ENCODE peak calls at places on chromosomes 11 and 22, in eight cellular contexts. One of them, this sample, is unnamed.
A peak's percentile ranks its signal among the peaks of the same experiment; 100 is the strongest.

GRCh38 chr22:27378994-27379393 is 422.6 kb downstream of the MN1 start:
- DNase-seq in stomach: no peak
- DNase-seq in colonic mucosa: no peak
- DNase-seq in psoas muscle: no peak
- DNase-seq in transverse colon: no peak
- DNase-seq in left ventricle myocardium inferior: no peak
- DNase-seq in astrocyte: no peak
- DNase-seq in GM13977: no peak
- DNase-seq in this sample: no peak

GRCh38 chr11:126790550-126790981 is 210.0 kb downstream of the KIRREL3 start:
- DNase-seq in stomach: no peak
- DNase-seq in colonic mucosa: no peak
- DNase-seq in psoas muscle: no peak
- DNase-seq in transverse colon: no peak
- DNase-seq in left ventricle myocardium inferior: no peak
- DNase-seq in astrocyte: peak; percentile 98
- DNase-seq in GM13977: no peak
- DNase-seq in this sample: no peak

GRCh38 chr11:34757026-34757451 is 136.1 kb downstream of the EHF start:
- DNase-seq in stomach: no peak
- DNase-seq in colonic mucosa: peak; percentile 65
- DNase-seq in psoas muscle: no peak
- DNase-seq in transverse colon: peak; percentile 41
- DNase-seq in left ventricle myocardium inferior: no peak
- DNase-seq in astrocyte: no peak
- DNase-seq in GM13977: no peak
- DNase-seq in this sample: no peak

GRCh38 chr11:134822930-134823329 is 410.9 kb upstream of the B3GAT1 start:
- DNase-seq in stomach: no peak
- DNase-seq in colonic mucosa: no peak
- DNase-seq in psoas muscle: no peak
- DNase-seq in transverse colon: no peak
- DNase-seq in left ventricle myocardium inferior: no peak
- DNase-seq in astrocyte: no peak
- DNase-seq in GM13977: no peak
- DNase-seq in this sample: no peak

GRCh38 chr11:12461516-12461915 is 84.1 kb downstream of the PARVA start:
- DNase-seq in stomach: no peak
- DNase-seq in colonic mucosa: no peak
- DNase-seq in psoas muscle: no peak
- DNase-seq in transverse colon: no peak
- DNase-seq in left ventricle myocardium inferior: no peak
- DNase-seq in astrocyte: no peak
- DNase-seq in GM13977: no peak
- DNase-seq in this sample: no peak

GRCh38 chr11:58905141-58905715 is 34.1 kb upstream of the GLYATL1 start:
- DNase-seq in stomach: no peak
- DNase-seq in colonic mucosa: peak; percentile 41
- DNase-seq in psoas muscle: peak; percentile 36
- DNase-seq in transverse colon: no peak
- DNase-seq in left ventricle myocardium inferior: peak; percentile 23
- DNase-seq in astrocyte: peak; percentile 55
- DNase-seq in GM13977: no peak
- DNase-seq in this sample: peak; percentile 27

GRCh38 chr11:63508009-63508408 is 2.1 kb downstream of the LGALS12 start:
- DNase-seq in stomach: peak; percentile 77
- DNase-seq in colonic mucosa: peak; percentile 42
- DNase-seq in psoas muscle: peak; percentile 37
- DNase-seq in transverse colon: no peak
- DNase-seq in left ventricle myocardium inferior: peak; percentile 49
- DNase-seq in astrocyte: no peak
- DNase-seq in GM13977: no peak
- DNase-seq in this sample: peak; percentile 54

GRCh38 chr11:15937601-15938361 is 418.6 kb downstream of the SOX6 start:
- DNase-seq in stomach: no peak
- DNase-seq in colonic mucosa: no peak
- DNase-seq in psoas muscle: no peak
- DNase-seq in transverse colon: no peak
- DNase-seq in left ventricle myocardium inferior: no peak
- DNase-seq in astrocyte: no peak
- DNase-seq in GM13977: no peak
- DNase-seq in this sample: no peak

GRCh38 chr22:45918455-45919370 is 58.2 kb downstream of the WNT7B start:
- DNase-seq in stomach: peak; percentile 41
- DNase-seq in colonic mucosa: no peak
- DNase-seq in psoas muscle: no peak
- DNase-seq in transverse colon: no peak
- DNase-seq in left ventricle myocardium inferior: no peak
- DNase-seq in astrocyte: peak; percentile 60
- DNase-seq in GM13977: no peak
- DNase-seq in this sample: no peak

GRCh38 chr22:44995715-44996114 is 14.1 kb downstream of the PHF21B start:
- DNase-seq in stomach: no peak
- DNase-seq in colonic mucosa: no peak
- DNase-seq in psoas muscle: no peak
- DNase-seq in transverse colon: no peak
- DNase-seq in left ventricle myocardium inferior: no peak
- DNase-seq in astrocyte: no peak
- DNase-seq in GM13977: no peak
- DNase-seq in this sample: no peak

GRCh38 chr22:48715511-48715910 is 1112.2 kb downstream of the BRD1 start:
- DNase-seq in stomach: no peak
- DNase-seq in colonic mucosa: no peak
- DNase-seq in psoas muscle: no peak
- DNase-seq in transverse colon: no peak
- DNase-seq in left ventricle myocardium inferior: no peak
- DNase-seq in astrocyte: no peak
- DNase-seq in GM13977: no peak
- DNase-seq in this sample: no peak

GRCh38 chr11:35033011-35033410 is 106.0 kb upstream of the CD44 start:
- DNase-seq in stomach: no peak
- DNase-seq in colonic mucosa: no peak
- DNase-seq in psoas muscle: no peak
- DNase-seq in transverse colon: no peak
- DNase-seq in left ventricle myocardium inferior: no peak
- DNase-seq in astrocyte: no peak
- DNase-seq in GM13977: no peak
- DNase-seq in this sample: no peak

GRCh38 chr11:130908770-130909625 is 7.3 kb downstream of the SNX19 start:
- DNase-seq in stomach: no peak
- DNase-seq in colonic mucosa: no peak
- DNase-seq in psoas muscle: no peak
- DNase-seq in transverse colon: no peak
- DNase-seq in left ventricle myocardium inferior: no peak
- DNase-seq in astrocyte: peak; percentile 90
- DNase-seq in GM13977: no peak
- DNase-seq in this sample: no peak

GRCh38 chr11:77779935-77780334 is 40.6 kb downstream of the RSF1 start:
- DNase-seq in stomach: no peak
- DNase-seq in colonic mucosa: no peak
- DNase-seq in psoas muscle: no peak
- DNase-seq in transverse colon: no peak
- DNase-seq in left ventricle myocardium inferior: no peak
- DNase-seq in astrocyte: peak; percentile 29
- DNase-seq in GM13977: no peak
- DNase-seq in this sample: no peak

GRCh38 chr22:47663615-47664605 is 901.5 kb downstream of the TBC1D22A start:
- DNase-seq in stomach: no peak
- DNase-seq in colonic mucosa: no peak
- DNase-seq in psoas muscle: no peak
- DNase-seq in transverse colon: no peak
- DNase-seq in left ventricle myocardium inferior: no peak
- DNase-seq in astrocyte: no peak
- DNase-seq in GM13977: no peak
- DNase-seq in this sample: no peak

GRCh38 chr22:47655930-47656329 is 893.5 kb downstream of the TBC1D22A start:
- DNase-seq in stomach: no peak
- DNase-seq in colonic mucosa: no peak
- DNase-seq in psoas muscle: no peak
- DNase-seq in transverse colon: no peak
- DNase-seq in left ventricle myocardium inferior: no peak
- DNase-seq in astrocyte: no peak
- DNase-seq in GM13977: no peak
- DNase-seq in this sample: no peak

GRCh38 chr22:47656806-47657205 is 894.4 kb downstream of the TBC1D22A start:
- DNase-seq in stomach: no peak
- DNase-seq in colonic mucosa: no peak
- DNase-seq in psoas muscle: no peak
- DNase-seq in transverse colon: no peak
- DNase-seq in left ventricle myocardium inferior: no peak
- DNase-seq in astrocyte: no peak
- DNase-seq in GM13977: no peak
- DNase-seq in this sample: no peak

GRCh38 chr22:47658182-47658581 is 895.7 kb downstream of the TBC1D22A start:
- DNase-seq in stomach: no peak
- DNase-seq in colonic mucosa: no peak
- DNase-seq in psoas muscle: no peak
- DNase-seq in transverse colon: no peak
- DNase-seq in left ventricle myocardium inferior: no peak
- DNase-seq in astrocyte: no peak
- DNase-seq in GM13977: no peak
- DNase-seq in this sample: no peak

DNA sequence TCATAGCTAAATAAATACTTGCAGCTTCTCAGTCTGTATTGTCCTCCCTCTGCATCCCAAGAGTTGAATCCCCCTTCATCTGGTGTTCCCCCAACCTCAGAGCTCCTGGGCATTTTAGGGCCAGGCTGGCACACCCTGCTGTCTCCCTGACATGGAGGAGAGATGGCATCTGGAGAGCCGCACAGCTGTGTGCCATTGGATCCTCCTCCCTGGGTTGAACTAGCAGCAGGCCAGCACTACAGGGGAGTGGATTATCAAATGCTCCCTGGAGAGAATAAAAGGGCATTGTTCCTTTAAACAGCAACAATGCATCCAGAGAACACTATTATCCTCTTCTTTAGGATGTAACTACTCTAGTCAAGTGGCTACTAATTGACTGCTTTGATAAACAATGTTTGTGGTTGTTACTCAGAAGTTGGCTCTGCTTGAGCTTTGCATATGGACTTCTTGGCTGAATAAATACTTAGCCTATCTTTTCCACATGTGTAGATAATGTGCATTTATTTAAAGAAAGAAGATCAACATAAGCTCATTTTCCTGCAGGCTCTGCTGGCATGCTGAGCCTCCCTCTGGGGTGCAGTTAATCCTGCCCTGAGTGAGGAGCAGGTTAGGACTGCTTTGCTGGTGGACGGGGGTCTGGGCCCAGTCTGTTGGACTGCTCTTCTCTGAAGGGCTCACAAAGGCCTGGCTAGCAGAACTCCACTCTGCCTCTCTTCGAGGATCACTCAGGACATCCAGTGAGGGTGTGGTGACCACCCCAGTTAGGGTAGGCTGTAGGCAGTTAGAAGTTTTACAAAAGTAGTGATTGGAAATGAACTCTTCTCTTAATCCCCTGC is 897.2 kb downstream of the TBC1D22A start:
- DNase-seq in stomach: no peak
- DNase-seq in colonic mucosa: no peak
- DNase-seq in psoas muscle: no peak
- DNase-seq in transverse colon: no peak
- DNase-seq in left ventricle myocardium inferior: no peak
- DNase-seq in astrocyte: no peak
- DNase-seq in GM13977: no peak
- DNase-seq in this sample: no peak
- TF ChIP-seq CTCF in stomach: no peak
- TF ChIP-seq CTCF in colonic mucosa: no peak
- TF ChIP-seq CTCF in psoas muscle: no peak
- TF ChIP-seq CTCF in transverse colon: no peak
- TF ChIP-seq CTCF in left ventricle myocardium inferior: no peak
- TF ChIP-seq CTCF in astrocyte: no peak
- TF ChIP-seq CTCF in GM13977: no peak
- TF ChIP-seq CTCF in this sample: no peak

GRCh38 chr22:22692707-22693530 is 48.5 kb downstream of the GGTLC2 start:
- DNase-seq in stomach: peak; percentile 75
- DNase-seq in colonic mucosa: peak; percentile 84
- DNase-seq in psoas muscle: no peak
- DNase-seq in transverse colon: peak; percentile 84
- DNase-seq in left ventricle myocardium inferior: no peak
- DNase-seq in astrocyte: peak; percentile 6
- DNase-seq in GM13977: peak; percentile 36
- DNase-seq in this sample: peak; percentile 63
- TF ChIP-seq CTCF in stomach: no peak
- TF ChIP-seq CTCF in colonic mucosa: peak; percentile 89
- TF ChIP-seq CTCF in psoas muscle: no peak
- TF ChIP-seq CTCF in transverse colon: peak; percentile 62
- TF ChIP-seq CTCF in left ventricle myocardium inferior: peak; percentile 27
- TF ChIP-seq CTCF in astrocyte: no peak
- TF ChIP-seq CTCF in GM13977: peak; percentile 36
- TF ChIP-seq CTCF in this sample: peak; percentile 78

DNA sequence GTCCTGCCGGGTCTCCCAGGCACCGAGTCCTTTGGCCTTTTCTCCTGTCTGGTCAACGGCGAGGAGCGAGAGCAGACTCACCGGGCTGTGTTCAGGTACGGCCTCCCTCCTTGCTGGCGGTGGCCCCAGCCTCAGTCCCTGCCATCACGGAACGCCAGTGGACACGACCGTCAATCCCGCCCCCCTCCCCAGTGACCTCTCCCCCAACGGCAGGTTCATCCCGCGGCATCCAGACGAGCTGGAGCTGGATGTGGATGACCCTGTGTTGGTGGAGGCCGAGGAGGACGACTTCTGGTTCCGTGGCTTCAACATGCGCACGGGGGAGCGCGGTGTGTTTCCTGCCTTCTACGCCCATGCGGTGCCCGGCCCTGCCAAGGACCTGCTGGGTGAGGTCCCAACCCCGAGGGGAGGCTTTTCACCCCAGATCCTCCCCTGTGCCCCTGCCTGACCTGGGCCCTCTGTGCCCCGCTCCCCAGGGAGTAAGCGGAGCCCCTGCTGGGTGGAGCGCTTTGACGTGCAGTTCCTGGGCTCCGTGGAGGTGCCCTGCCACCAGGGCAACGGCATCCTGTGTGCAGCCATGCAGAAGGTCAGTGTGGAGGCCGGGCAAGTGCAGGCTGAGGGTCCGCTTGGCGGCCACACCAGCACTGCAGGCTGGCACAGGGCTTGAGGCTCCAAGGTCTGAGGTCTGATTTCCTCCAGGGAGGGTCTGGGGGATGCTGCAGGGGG is 4.9 kb downstream of the MAPK8IP2 start:
- DNase-seq in stomach: no peak
- DNase-seq in colonic mucosa: no peak
- DNase-seq in psoas muscle: no peak
- DNase-seq in transverse colon: no peak
- DNase-seq in left ventricle myocardium inferior: no peak
- DNase-seq in astrocyte: no peak
- DNase-seq in GM13977: peak; percentile 41
- DNase-seq in this sample: peak; percentile 39
- TF ChIP-seq CTCF in stomach: no peak
- TF ChIP-seq CTCF in colonic mucosa: no peak
- TF ChIP-seq CTCF in psoas muscle: no peak
- TF ChIP-seq CTCF in transverse colon: no peak
- TF ChIP-seq CTCF in left ventricle myocardium inferior: no peak
- TF ChIP-seq CTCF in astrocyte: no peak
- TF ChIP-seq CTCF in GM13977: no peak
- TF ChIP-seq CTCF in this sample: no peak

DNA sequence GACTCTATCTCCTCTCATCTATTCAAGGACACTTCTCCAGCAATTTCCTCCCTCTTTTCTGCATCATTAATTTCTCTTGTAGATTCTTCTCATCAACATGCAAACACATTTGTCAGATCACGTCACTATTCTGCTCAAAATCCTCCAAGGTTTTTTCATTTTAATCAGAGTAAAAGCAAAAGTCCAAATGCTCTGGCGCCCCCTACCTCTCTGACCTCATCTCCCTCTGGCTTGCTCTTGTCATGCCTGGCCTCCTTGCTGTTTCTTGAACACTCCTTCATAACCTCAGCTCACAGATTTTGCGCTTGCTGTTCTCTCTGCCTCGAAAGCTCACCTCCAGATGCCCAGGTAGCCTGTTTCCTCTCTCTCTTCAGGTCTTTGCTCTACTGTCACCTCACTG is 22.4 kb downstream of the RTCB start:
- DNase-seq in stomach: no peak
- DNase-seq in colonic mucosa: no peak
- DNase-seq in psoas muscle: no peak
- DNase-seq in transverse colon: no peak
- DNase-seq in left ventricle myocardium inferior: no peak
- DNase-seq in astrocyte: no peak
- DNase-seq in GM13977: no peak
- DNase-seq in this sample: no peak
- TF ChIP-seq CTCF in stomach: no peak
- TF ChIP-seq CTCF in colonic mucosa: peak; percentile 14
- TF ChIP-seq CTCF in psoas muscle: no peak
- TF ChIP-seq CTCF in transverse colon: no peak
- TF ChIP-seq CTCF in left ventricle myocardium inferior: peak; percentile 49
- TF ChIP-seq CTCF in astrocyte: peak; percentile 37
- TF ChIP-seq CTCF in GM13977: peak; percentile 46
- TF ChIP-seq CTCF in this sample: peak; percentile 17